ENCODE peak calls at places on chromosomes 3 and 15, in seven cellular contexts. Z, Y, W, C, D, F and J are unnamed samples.

GRCh38 chr3:57078366-57079220 is 18.1 kb downstream of the SPATA12 start:
- DNase-seq in Z (peak; percentile 40), Y (peak; percentile 26), W (peak; percentile 72), C (peak; percentile 35), D (no peak), F (peak; percentile 41), J (peak; percentile 41)

GRCh38 chr3:126347543-126348161 is 9.6 kb downstream of the KLF15 start:
- DNase-seq in Z (no peak), Y (no peak), W (no peak), C (no peak), D (no peak), F (no peak), J (no peak)

GRCh38 chr15:60385620-60386552 is 11.9 kb downstream of the ANXA2 start:
- DNase-seq in Z (no peak), Y (no peak), W (no peak), C (no peak), D (no peak), F (no peak), J (no peak)

GRCh38 chr3:55333041-55333440 is 154.1 kb downstream of the WNT5A start:
- DNase-seq in Z (no peak), Y (no peak), W (no peak), C (no peak), D (no peak), F (no peak), J (peak; percentile 22)

GRCh38 chr15:40768492-40769309 is 1.1 kb upstream of the C15orf62 start:
- DNase-seq in Z (no peak), Y (no peak), W (no peak), C (no peak), D (no peak), F (peak; percentile 34), J (no peak)

GRCh38 chr15:68218331-68218730 is 11.2 kb downstream of the CLN6 start:
- DNase-seq in Z (no peak), Y (no peak), W (no peak), C (no peak), D (no peak), F (no peak), J (no peak)

GRCh38 chr15:101171954-101172353 is 79.9 kb downstream of the CHSY1 start:
- DNase-seq in Z (no peak), Y (no peak), W (no peak), C (no peak), D (no peak), F (no peak), J (no peak)

GRCh38 chr3:119492810-119493209 is 5.5 kb upstream of the TIMMDC1 start:
- DNase-seq in Z (no peak), Y (no peak), W (no peak), C (no peak), D (no peak), F (no peak), J (no peak)

GRCh38 chr15:49918106-49918505 is 200.9 kb downstream of the ATP8B4 start:
- DNase-seq in Z (no peak), Y (no peak), W (peak; percentile 59), C (no peak), D (no peak), F (no peak), J (no peak)

GRCh38 chr3:102059145-102059943 is 210.0 kb downstream of the NFKBIZ start:
- DNase-seq in Z (no peak), Y (no peak), W (no peak), C (no peak), D (no peak), F (peak; percentile 85), J (no peak)

GRCh38 chr3:37375184-37376120 is 201.1 kb upstream of the LRRFIP2 start:
- DNase-seq in Z (no peak), Y (no peak), W (no peak), C (peak; percentile 44), D (no peak), F (no peak), J (no peak)

GRCh38 chr3:32961189-32961715 is 9.8 kb downstream of the CCR4 start:
- DNase-seq in Z (no peak), Y (no peak), W (no peak), C (no peak), D (no peak), F (no peak), J (no peak)

GRCh38 chr3:20225769-20226168 is 39.8 kb upstream of the SGO1 start:
- DNase-seq in Z (no peak), Y (no peak), W (no peak), C (no peak), D (no peak), F (peak; percentile 17), J (no peak)

GRCh38 chr3:17915341-17915740 is 172.9 kb upstream of the TBC1D5 start:
- DNase-seq in Z (no peak), Y (no peak), W (no peak), C (no peak), D (no peak), F (no peak), J (no peak)

GRCh38 chr3:52836471-52836845 is 1.6 kb upstream of the MUSTN1 start:
- DNase-seq in Z (no peak), Y (no peak), W (no peak), C (no peak), D (no peak), F (no peak), J (no peak)

GRCh38 chr3:65893631-65894030 is 145.1 kb downstream of the MAGI1 start:
- DNase-seq in Z (no peak), Y (no peak), W (no peak), C (no peak), D (no peak), F (no peak), J (no peak)

GRCh38 chr3:191358929-191359328 is 28.6 kb upstream of the UTS2B start:
- DNase-seq in Z (no peak), Y (no peak), W (no peak), C (no peak), D (no peak), F (peak; percentile 50), J (no peak)

GRCh38 chr15:64895285-64896065 is 16.2 kb upstream of the ANKDD1A start:
- DNase-seq in Z (no peak), Y (no peak), W (peak; percentile 53), C (peak; percentile 64), D (no peak), F (peak; percentile 86), J (peak; percentile 62)

GRCh38 chr15:34691024-34691423 is 63.8 kb downstream of the GJD2 start:
- DNase-seq in Z (no peak), Y (no peak), W (no peak), C (no peak), D (no peak), F (no peak), J (no peak)

GRCh38 chr15:34986326-34987181 is 1.5 kb downstream of the ZNF770 start:
- DNase-seq in Z (no peak), Y (no peak), W (no peak), C (no peak), D (no peak), F (peak; percentile 34), J (no peak)

GRCh38 chr3:181752202-181752671 is 40.5 kb downstream of the SOX2 start:
- DNase-seq in Z (no peak), Y (peak; percentile 43), W (no peak), C (no peak), D (peak; percentile 29), F (no peak), J (no peak)

GRCh38 chr3:88180398-88180999 is 30.7 kb downstream of the C3orf38 start:
- DNase-seq in Z (no peak), Y (no peak), W (no peak), C (peak; percentile 63), D (no peak), F (peak; percentile 68), J (peak; percentile 19)

GRCh38 chr15:63945005-63945788 is 101.1 kb downstream of the DAPK2 start:
- DNase-seq in Z (peak; percentile 71), Y (peak; percentile 37), W (peak; percentile 72), C (peak; percentile 70), D (peak; percentile 6), F (peak; percentile 66), J (peak; percentile 76)

GRCh38 chr3:52220380-52221026 is 4.9 kb downstream of the TLR9 start:
- DNase-seq in Z (peak; percentile 81), Y (peak; percentile 71), W (peak; percentile 87), C (peak; percentile 90), D (peak; percentile 37), F (peak; percentile 85), J (peak; percentile 91)

GRCh38 chr15:80578871-80579270 is 116.2 kb upstream of the ABHD17C start:
- DNase-seq in Z (no peak), Y (no peak), W (no peak), C (no peak), D (no peak), F (no peak), J (no peak)

GRCh38 chr15:61755461-61755860 is 304.8 kb downstream of the VPS13C start:
- DNase-seq in Z (no peak), Y (no peak), W (no peak), C (no peak), D (no peak), F (no peak), J (no peak)

GRCh38 chr15:64901914-64902313 is 9.8 kb upstream of the ANKDD1A start:
- DNase-seq in Z (no peak), Y (no peak), W (no peak), C (no peak), D (no peak), F (no peak), J (no peak)

GRCh38 chr3:49745986-49746385 is 22.2 kb upstream of the GMPPB start:
- DNase-seq in Z (no peak), Y (no peak), W (no peak), C (no peak), D (no peak), F (no peak), J (no peak)

GRCh38 chr15:65189102-65189740 is 4.1 kb upstream of the CLPX start:
- DNase-seq in Z (no peak), Y (no peak), W (peak; percentile 32), C (peak; percentile 55), D (no peak), F (peak; percentile 62), J (peak; percentile 68)

GRCh38 chr3:187909871-187910270 is 164.6 kb upstream of the BCL6 start:
- DNase-seq in Z (no peak), Y (no peak), W (no peak), C (no peak), D (no peak), F (no peak), J (no peak)

GRCh38 chr3:155356594-155357370 is 63.3 kb upstream of the STRIT1 start:
- DNase-seq in Z (no peak), Y (no peak), W (no peak), C (no peak), D (no peak), F (no peak), J (no peak)